ENCODE peak calls at places on chromosomes 6 and 20, in four cellular contexts. L is SK-N-SH, S is A549, G is H1. U is an unnamed sample.

GRCh38 chr20:11995750-11996567 is 78.3 kb downstream of the BTBD3 start:
- DNase-seq in L (no peak), S (no peak), G (no peak), U (peak; percentile 1)

GRCh38 chr6:1383729-1384548 is 5.4 kb upstream of the FOXF2 start:
- DNase-seq in L (no peak), S (no peak), G (no peak), U (no peak)

GRCh38 chr6:28769626-28770402 is 154.0 kb downstream of the TRIM27 start:
- DNase-seq in L (no peak), S (peak; percentile 35), G (no peak), U (peak; percentile 20)

GRCh38 chr6:47512872-47513271 is 35.3 kb downstream of the CD2AP start:
- DNase-seq in L (no peak), S (no peak), G (no peak), U (no peak)

GRCh38 chr6:6781172-6781876 is 192.8 kb downstream of the LY86 start:
- DNase-seq in L (no peak), S (peak; percentile 15), G (no peak), U (peak; percentile 70)

GRCh38 chr20:35503841-35504460 is 25.5 kb downstream of the C20orf173 start:
- DNase-seq in L (no peak), S (no peak), G (no peak), U (no peak)

GRCh38 chr20:38315290-38315966 is 11.5 kb downstream of the BPI start:
- DNase-seq in L (peak; percentile 32), S (no peak), G (no peak), U (peak; percentile 41)

GRCh38 chr20:1567392-1568165 is 10.1 kb upstream of the SIRPD start:
- DNase-seq in L (no peak), S (no peak), G (peak; percentile 10), U (peak; percentile 27)

GRCh38 chr6:978937-979685 is 286.2 kb upstream of the EXOC2 start:
- DNase-seq in L (no peak), S (no peak), G (no peak), U (peak; percentile 2)

GRCh38 chr6:127160484-127160883 is 42.0 kb downstream of the RSPO3 start:
- DNase-seq in L (no peak), S (no peak), G (no peak), U (no peak)

GRCh38 chr6:26156105-26156849 is 69.0 kb downstream of the HFE start:
- DNase-seq in L (peak; percentile 88), S (peak; percentile 78), G (peak; percentile 67), U (peak; percentile 87)

GRCh38 chr6:120871416-120872261 is 462.6 kb downstream of the TBC1D32 start:
- DNase-seq in L (peak; percentile 27), S (no peak), G (no peak), U (no peak)

GRCh38 chr6:40996591-40997247 is 42.3 kb downstream of the UNC5CL start:
- DNase-seq in L (no peak), S (peak; percentile 20), G (no peak), U (peak; percentile 17)

GRCh38 chr6:40999498-41000070 is 39.4 kb downstream of the UNC5CL start:
- DNase-seq in L (peak; percentile 36), S (peak; percentile 53), G (peak; percentile 53), U (peak; percentile 32)

GRCh38 chr6:41000248-41000647 is 38.8 kb downstream of the UNC5CL start:
- DNase-seq in L (no peak), S (no peak), G (no peak), U (no peak)

GRCh38 chr6:40998661-40999060 is 40.4 kb downstream of the UNC5CL start:
- DNase-seq in L (no peak), S (no peak), G (no peak), U (no peak)

GRCh38 chr6:40997256-40997957 is 41.6 kb downstream of the UNC5CL start:
- DNase-seq in L (no peak), S (peak; percentile 68), G (peak; percentile 89), U (peak; percentile 78)
- TF ChIP-seq RFX5 in L (no peak), S (no peak), G (no peak), U (no peak)

GRCh38 chr6:134453792-134454510 is 136.0 kb upstream of the SGK1 start:
- DNase-seq in L (no peak), S (no peak), G (no peak), U (no peak)

GRCh38 chr6:134449004-134449403 is 131.1 kb upstream of the SGK1 start:
- DNase-seq in L (no peak), S (no peak), G (no peak), U (no peak)

GRCh38 chr6:134452901-134453300 is 135.0 kb upstream of the SGK1 start:
- DNase-seq in L (no peak), S (no peak), G (no peak), U (no peak)

GRCh38 chr6:134449781-134450180 is 131.9 kb upstream of the SGK1 start:
- DNase-seq in L (no peak), S (no peak), G (no peak), U (peak; percentile 69)

DNA sequence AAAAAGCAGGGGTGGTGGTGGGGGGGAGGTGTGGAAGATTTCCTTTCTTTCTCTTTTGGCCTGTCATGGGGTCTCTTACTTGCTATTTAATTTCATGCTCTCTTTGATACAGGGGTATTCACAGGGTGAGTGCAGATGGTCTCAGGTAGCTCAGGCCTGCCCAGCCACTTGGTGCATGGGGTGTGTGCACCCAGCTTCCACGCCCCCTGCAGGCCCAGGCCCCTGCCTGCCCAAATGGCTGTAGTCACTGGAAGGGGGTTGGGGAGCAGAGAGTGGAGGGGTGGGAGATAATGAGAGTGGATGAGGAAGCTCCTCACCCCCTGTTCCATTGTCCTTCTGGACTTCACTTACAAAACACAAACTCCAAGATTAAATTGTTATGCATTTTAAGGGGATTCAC is 133.6 kb upstream of the SGK1 start:
- DNase-seq in L (no peak), S (no peak), G (no peak), U (no peak)
- TF ChIP-seq RFX5 in L (no peak), S (no peak), G (no peak), U (no peak)

DNA sequence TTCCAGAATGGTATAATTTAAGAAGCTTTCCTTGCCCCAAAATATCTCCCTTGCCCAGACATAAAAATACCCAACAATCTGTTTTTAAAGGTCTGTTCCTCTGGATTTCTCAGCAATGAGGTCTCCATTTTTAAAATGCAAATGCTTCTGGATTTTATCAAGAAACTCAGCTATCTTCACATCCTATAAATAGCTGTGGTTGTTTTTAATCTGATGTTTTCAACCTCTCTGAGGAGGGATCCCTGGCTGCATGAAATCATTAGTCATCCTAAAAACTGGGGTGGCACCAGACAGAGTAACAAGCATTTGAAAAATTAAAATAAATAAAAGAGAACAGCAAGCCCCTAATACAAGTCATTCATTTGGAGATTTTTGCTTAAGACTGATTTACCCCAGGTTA is 168.5 kb upstream of the ID4 start:
- DNase-seq in L (no peak), S (no peak), G (no peak), U (no peak)
- TF ChIP-seq RFX5 in L (no peak), S (no peak), G (no peak), U (no peak)

DNA sequence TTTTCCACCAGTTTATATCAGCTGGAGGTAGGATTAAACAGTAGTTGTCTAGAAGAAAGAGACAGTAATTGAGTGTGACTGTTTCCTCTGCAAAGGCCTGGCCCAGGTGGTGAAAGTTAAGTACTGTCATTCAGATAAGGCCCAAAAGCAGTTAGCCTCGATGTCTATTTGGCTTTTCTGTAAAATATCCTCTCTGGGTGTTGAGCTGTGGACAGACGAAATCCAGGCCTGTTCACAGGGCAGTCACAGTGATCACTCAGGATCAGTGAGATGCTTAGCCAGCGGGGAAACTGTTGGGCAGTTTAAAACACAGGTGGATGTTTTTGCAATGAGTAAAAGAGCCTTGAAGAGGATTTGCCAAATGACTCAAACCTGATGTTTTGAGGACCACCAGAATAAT is 22.0 kb upstream of the PRDM1 start:
- DNase-seq in L (no peak), S (no peak), G (no peak), U (peak; percentile 38)
- TF ChIP-seq RFX5 in L (no peak), S (no peak), G (no peak), U (no peak)

DNA sequence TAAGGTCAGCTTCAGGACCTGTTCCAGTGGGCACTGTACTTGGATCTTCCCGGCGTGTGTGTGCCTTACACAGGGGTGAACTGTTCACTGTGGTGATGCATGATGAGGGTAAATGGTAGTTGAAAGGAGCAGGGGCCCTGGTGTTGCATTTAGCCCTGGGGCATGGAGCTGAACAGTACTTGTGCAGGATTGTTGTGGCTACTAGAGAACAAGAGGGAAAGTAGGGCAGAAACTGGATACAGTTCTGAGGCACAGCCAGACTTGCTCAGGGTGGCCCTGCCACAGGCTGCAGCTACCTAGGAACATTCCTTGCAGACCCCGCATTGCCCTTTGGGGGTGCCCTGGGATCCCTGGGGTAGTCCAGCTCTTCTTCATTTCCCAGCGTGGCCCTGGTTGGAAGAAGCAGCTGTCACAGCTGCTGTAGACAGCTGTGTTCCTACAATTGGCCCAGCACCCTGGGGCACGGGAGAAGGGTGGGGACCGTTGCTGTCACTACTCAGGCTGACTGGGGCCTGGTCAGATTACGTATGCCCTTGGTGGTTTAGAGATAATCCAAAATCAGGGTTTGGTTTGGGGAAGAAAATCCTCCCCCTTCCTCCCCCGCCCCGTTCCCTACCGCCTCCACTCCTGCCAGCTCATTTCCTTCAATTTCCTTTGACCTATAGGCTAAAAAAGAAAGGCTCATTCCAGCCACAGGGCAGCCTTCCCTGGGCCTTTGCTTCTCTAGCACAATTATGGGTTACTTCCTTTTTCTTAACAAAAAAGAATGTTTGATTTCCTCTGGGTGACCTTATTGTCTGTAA is 292.5 kb downstream of the ESR1 start:
- DNase-seq in L (no peak), S (no peak), G (no peak), U (peak; percentile 28)
- TF ChIP-seq RFX5 in L (no peak), S (no peak), G (no peak), U (no peak)

GRCh38 chr20:60212695-60213094 is 254.5 kb downstream of the CDH26 start:
- DNase-seq in L (no peak), S (no peak), G (no peak), U (no peak)

GRCh38 chr20:60209048-60209447 is 250.8 kb downstream of the CDH26 start:
- DNase-seq in L (no peak), S (no peak), G (no peak), U (no peak)

GRCh38 chr20:60211618-60212463 is 253.6 kb downstream of the CDH26 start:
- DNase-seq in L (no peak), S (no peak), G (no peak), U (no peak)

GRCh38 chr20:60213126-60213893 is 255.1 kb downstream of the CDH26 start:
- DNase-seq in L (no peak), S (no peak), G (no peak), U (no peak)

DNA sequence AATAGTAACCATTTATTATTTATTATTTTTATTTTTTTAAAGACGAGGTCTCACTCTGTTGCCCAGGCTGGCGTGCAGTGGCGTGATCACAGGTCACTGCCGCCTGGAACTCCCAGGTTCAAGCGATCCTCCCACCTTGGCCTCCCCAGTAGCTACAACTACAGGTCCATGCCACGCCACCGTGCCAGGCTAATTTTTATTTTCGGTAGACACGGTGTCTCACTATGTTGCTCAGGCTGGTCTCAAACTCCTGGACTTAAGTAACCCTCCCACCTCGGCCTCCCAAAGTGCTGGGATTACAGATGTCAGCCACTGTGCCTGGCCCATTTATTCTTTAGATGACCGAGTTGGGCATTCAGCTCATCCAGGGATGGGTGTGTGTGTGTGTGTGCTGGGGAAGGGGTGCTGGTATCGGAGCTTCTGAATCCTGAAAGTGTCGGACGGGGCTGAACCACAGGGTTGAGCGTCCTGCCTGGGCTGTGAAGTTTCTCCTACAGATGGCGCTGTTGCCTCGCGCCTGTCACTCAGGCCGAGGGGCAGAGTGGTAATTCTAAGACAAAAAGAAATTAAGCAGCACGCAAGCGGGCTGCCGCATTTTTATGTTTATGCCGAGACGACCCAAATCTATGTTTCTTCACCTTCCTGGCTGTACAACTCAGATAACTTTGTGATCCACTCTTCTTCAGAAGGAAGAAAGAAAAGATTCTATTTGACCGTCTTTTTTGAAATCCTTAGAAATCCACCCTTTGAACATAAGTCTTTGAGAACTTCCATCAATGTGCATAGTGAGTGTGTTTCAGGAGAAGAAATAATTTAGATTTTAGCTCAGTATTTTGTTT is 252.8 kb downstream of the CDH26 start:
- DNase-seq in L (peak; percentile 70), S (peak; percentile 47), G (peak; percentile 34), U (peak; percentile 60)
- TF ChIP-seq RFX5 in L (no peak), S (no peak), G (no peak), U (no peak)